ENCODE peak calls at places on chromosomes 6 and 20, in ten cellular contexts. Z, V, F, Y, H, J, K, N, O and B are unnamed samples.

GRCh38 chr6:36735110-36735971 is 37.7 kb downstream of the RAB44 start:
- DNase-seq in Z (peak), V (no peak), F (peak), Y (peak), H (peak), J (peak), K (no peak), N (no peak), O (peak), B (peak)

GRCh38 chr6:81572020-81572419 is 180.5 kb downstream of the TENT5A start:
- DNase-seq in Z (no peak), V (no peak), F (no peak), Y (no peak), H (no peak), J (no peak), K (no peak), N (no peak), O (no peak), B (no peak)

GRCh38 chr6:11653028-11653583 is 115.6 kb downstream of the TMEM170B start:
- DNase-seq in Z (peak), V (no peak), F (no peak), Y (peak), H (no peak), J (no peak), K (no peak), N (no peak), O (peak), B (no peak)

GRCh38 chr6:26311012-26311384 is 54.0 kb upstream of the BTN3A2 start:
- DNase-seq in Z (no peak), V (no peak), F (no peak), Y (no peak), H (no peak), J (no peak), K (no peak), N (no peak), O (peak), B (no peak)

GRCh38 chr20:53872561-53873248 is 197.7 kb downstream of the BCAS1 start:
- DNase-seq in Z (no peak), V (no peak), F (no peak), Y (peak), H (no peak), J (no peak), K (no peak), N (no peak), O (no peak), B (peak)

GRCh38 chr6:56370591-56371198 is 123.3 kb upstream of the COL21A1 start:
- DNase-seq in Z (peak), V (no peak), F (no peak), Y (peak), H (no peak), J (no peak), K (no peak), N (no peak), O (peak), B (peak)

GRCh38 chr20:49297605-49298530 is 20.0 kb upstream of the ZNFX1 start:
- DNase-seq in Z (no peak), V (no peak), F (no peak), Y (peak), H (no peak), J (no peak), K (no peak), N (no peak), O (no peak), B (no peak)

GRCh38 chr6:4727671-4728435 is 48.4 kb upstream of the CDYL start:
- DNase-seq in Z (no peak), V (peak), F (no peak), Y (no peak), H (no peak), J (no peak), K (no peak), N (no peak), O (no peak), B (peak)

GRCh38 chr6:18022398-18023231 is 35.2 kb upstream of the KIF13A start:
- DNase-seq in Z (no peak), V (no peak), F (no peak), Y (no peak), H (no peak), J (no peak), K (no peak), N (no peak), O (no peak), B (no peak)

GRCh38 chr20:53786445-53787267 is 193.0 kb upstream of the ZNF217 start:
- DNase-seq in Z (no peak), V (no peak), F (no peak), Y (peak), H (no peak), J (no peak), K (no peak), N (peak), O (no peak), B (peak)

GRCh38 chr6:5580736-5581568 is 319.6 kb downstream of the FARS2 start:
- DNase-seq in Z (no peak), V (no peak), F (no peak), Y (no peak), H (no peak), J (no peak), K (no peak), N (no peak), O (no peak), B (peak)

GRCh38 chr6:52994031-52994788 is 874 bp downstream of the GSTA4 start:
- DNase-seq in Z (peak), V (no peak), F (no peak), Y (peak), H (no peak), J (no peak), K (no peak), N (no peak), O (peak), B (no peak)

GRCh38 chr6:35804996-35805736 is at the start of gene LHFPL5:
- DNase-seq in Z (no peak), V (peak), F (peak), Y (peak), H (peak), J (no peak), K (no peak), N (no peak), O (no peak), B (peak)

GRCh38 chr20:41029150-41029872 is 689 bp downstream of the TOP1 start:
- DNase-seq in Z (peak), V (peak), F (peak), Y (no peak), H (peak), J (no peak), K (no peak), N (no peak), O (peak), B (peak)

GRCh38 chr20:21105429-21106170 is 558 bp downstream of the LINC00237 start:
- DNase-seq in Z (no peak), V (no peak), F (no peak), Y (no peak), H (peak), J (no peak), K (no peak), N (no peak), O (no peak), B (no peak)

GRCh38 chr6:40162074-40162473 is 227.8 kb upstream of the MOCS1 start:
- DNase-seq in Z (no peak), V (no peak), F (no peak), Y (no peak), H (no peak), J (no peak), K (no peak), N (no peak), O (no peak), B (no peak)

GRCh38 chr20:24815196-24815815 is 133.8 kb upstream of the CST7 start:
- DNase-seq in Z (no peak), V (no peak), F (peak), Y (no peak), H (no peak), J (no peak), K (no peak), N (no peak), O (no peak), B (no peak)

GRCh38 chr20:21102691-21103311 is 3.4 kb downstream of the LINC00237 start:
- DNase-seq in Z (no peak), V (no peak), F (peak), Y (peak), H (peak), J (no peak), K (no peak), N (no peak), O (no peak), B (peak)

GRCh38 chr20:62201173-62202082 is 18.6 kb downstream of the MTG2 start:
- DNase-seq in Z (no peak), V (no peak), F (peak), Y (no peak), H (peak), J (no peak), K (no peak), N (no peak), O (no peak), B (peak)

GRCh38 chr6:162509821-162510220 is 217.7 kb downstream of the PRKN start:
- DNase-seq in Z (no peak), V (no peak), F (no peak), Y (no peak), H (no peak), J (no peak), K (no peak), N (no peak), O (no peak), B (no peak)

GRCh38 chr20:44137210-44137781 is 49.7 kb downstream of the JPH2 start:
- DNase-seq in Z (peak), V (no peak), F (no peak), Y (no peak), H (no peak), J (no peak), K (no peak), N (no peak), O (peak), B (no peak)

GRCh38 chr6:39407446-39407993 is 85.0 kb upstream of the KCNK16 start:
- DNase-seq in Z (no peak), V (no peak), F (no peak), Y (no peak), H (no peak), J (no peak), K (no peak), N (no peak), O (no peak), B (no peak)

GRCh38 chr20:21360686-21361085 is 36.6 kb downstream of the NKX2-4 start:
- DNase-seq in Z (no peak), V (no peak), F (no peak), Y (no peak), H (no peak), J (no peak), K (no peak), N (no peak), O (no peak), B (no peak)

GRCh38 chr6:19697744-19698290 is 139.4 kb upstream of the ID4 start:
- DNase-seq in Z (no peak), V (no peak), F (no peak), Y (no peak), H (no peak), J (no peak), K (no peak), N (no peak), O (no peak), B (no peak)

GRCh38 chr6:80508885-80509630 is 402.6 kb downstream of the BCKDHB start:
- DNase-seq in Z (no peak), V (no peak), F (no peak), Y (no peak), H (no peak), J (no peak), K (no peak), N (no peak), O (no peak), B (no peak)

GRCh38 chr6:21414065-21414464 is 179.5 kb upstream of the SOX4 start:
- DNase-seq in Z (no peak), V (no peak), F (no peak), Y (no peak), H (no peak), J (no peak), K (no peak), N (no peak), O (no peak), B (no peak)

GRCh38 chr6:122008105-122009100 is 391.0 kb upstream of the HSF2 start:
- DNase-seq in Z (no peak), V (no peak), F (no peak), Y (no peak), H (no peak), J (no peak), K (no peak), N (no peak), O (no peak), B (no peak)

GRCh38 chr6:110999634-111000270 is 17.9 kb downstream of the RPF2 start:
- DNase-seq in Z (no peak), V (no peak), F (no peak), Y (no peak), H (no peak), J (no peak), K (no peak), N (no peak), O (no peak), B (no peak)

GRCh38 chr20:3670511-3670910 is 7.3 kb upstream of the GFRA4 start:
- DNase-seq in Z (no peak), V (no peak), F (no peak), Y (no peak), H (no peak), J (no peak), K (no peak), N (no peak), O (no peak), B (no peak)

GRCh38 chr6:127945434-127946097 is 44.7 kb upstream of the THEMIS start:
- DNase-seq in Z (no peak), V (no peak), F (no peak), Y (no peak), H (no peak), J (no peak), K (no peak), N (no peak), O (no peak), B (no peak)

GRCh38 chr20:38353298-38353697 is 7.0 kb downstream of the LBP start:
- DNase-seq in Z (no peak), V (no peak), F (no peak), Y (no peak), H (no peak), J (no peak), K (no peak), N (no peak), O (no peak), B (no peak)

GRCh38 chr6:13814938-13815575 is 700 bp upstream of the MCUR1 start:
- DNase-seq in Z (no peak), V (no peak), F (no peak), Y (no peak), H (no peak), J (no peak), K (no peak), N (no peak), O (no peak), B (no peak)

GRCh38 chr6:160172704-160173103 is 51.1 kb downstream of the SLC22A1 start:
- DNase-seq in Z (no peak), V (no peak), F (no peak), Y (no peak), H (no peak), J (no peak), K (no peak), N (no peak), O (no peak), B (no peak)

GRCh38 chr20:58907481-58908137 is 55.1 kb downstream of the GNAS start:
- DNase-seq in Z (peak), V (peak), F (peak), Y (peak), H (no peak), J (peak), K (peak), N (no peak), O (peak), B (no peak)
- TF ChIP-seq POLR2A in Z (no peak), V (no peak), F (no peak), Y (peak), H (no peak), J (no peak), K (no peak), N (no peak), O (no peak), B (no peak)

GRCh38 chr20:13220194-13220856 is 749 bp upstream of the ISM1 start:
- DNase-seq in Z (peak), V (no peak), F (peak), Y (peak), H (peak), J (peak), K (no peak), N (no peak), O (no peak), B (peak)
- H3K27ac ChIP-seq in Z (no peak), V (no peak), F (no peak), Y (peak), H (peak), J (peak), K (peak), N (no peak), O (no peak), B (no peak)

DNA sequence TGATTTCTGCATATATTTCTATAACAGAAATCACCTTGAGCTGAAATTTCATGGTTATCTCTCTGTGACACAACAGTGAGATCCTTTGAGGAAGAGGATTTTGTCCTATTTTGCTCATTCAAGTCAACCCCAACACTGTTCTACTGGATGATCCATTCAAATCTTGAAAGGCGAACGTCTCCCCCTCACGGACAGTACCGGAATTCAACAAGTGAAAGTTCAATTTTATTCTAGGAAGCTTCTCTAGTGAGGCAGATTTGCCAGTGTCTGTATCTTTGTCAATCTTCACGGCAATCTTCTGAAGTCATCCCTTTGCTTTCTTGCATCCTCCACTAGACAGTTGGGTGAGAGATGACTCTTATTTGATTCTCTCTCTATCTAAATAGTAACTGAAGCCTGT is 91.7 kb upstream of the PDE7B start:
- DNase-seq in Z (no peak), V (no peak), F (no peak), Y (no peak), H (no peak), J (no peak), K (no peak), N (peak), O (no peak), B (no peak)
- TF ChIP-seq CTCF in Z (no peak), V (peak), F (no peak), Y (no peak), H (no peak), J (no peak), K (no peak), N (peak), O (no peak), B (no peak)

GRCh38 chr20:32474967-32475819 is 109.9 kb downstream of the NOL4L start:
- DNase-seq in Z (peak), V (peak), F (peak), Y (peak), H (peak), J (peak), K (no peak), N (no peak), O (peak), B (peak)
- TF ChIP-seq POLR2A in Z (peak), V (peak), F (no peak), Y (peak), H (no peak), J (peak), K (no peak), N (no peak), O (no peak), B (peak)

DNA sequence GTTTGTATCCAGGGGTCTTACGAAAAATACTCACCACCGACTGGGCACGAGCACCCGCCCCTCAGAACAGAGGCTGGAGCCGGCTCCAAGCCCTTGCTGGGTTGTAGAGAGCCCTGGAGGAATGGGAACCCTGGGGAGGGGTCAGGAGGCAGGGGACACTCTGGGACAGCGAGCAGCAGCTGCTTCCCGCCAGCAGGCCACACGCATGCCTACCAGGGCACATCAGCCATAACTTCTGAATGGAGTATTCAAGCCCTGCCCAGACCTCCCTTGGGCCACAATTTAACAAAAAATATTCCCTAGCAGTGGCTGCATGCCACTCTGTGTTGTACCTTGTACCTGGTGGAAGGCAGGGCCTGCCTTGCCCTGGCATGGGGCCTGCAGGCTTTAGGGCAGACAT is 31.6 kb upstream of the CD93 start:
- DNase-seq in Z (no peak), V (no peak), F (peak), Y (no peak), H (no peak), J (no peak), K (no peak), N (no peak), O (no peak), B (peak)
- H3K27ac ChIP-seq in Z (no peak), V (no peak), F (no peak), Y (no peak), H (no peak), J (no peak), K (no peak), N (no peak), O (no peak), B (no peak)

GRCh38 chr6:69775450-69775849 is 21.4 kb downstream of the LMBRD1 start:
- DNase-seq in Z (no peak), V (no peak), F (no peak), Y (no peak), H (no peak), J (no peak), K (no peak), N (no peak), O (no peak), B (no peak)
- TF ChIP-seq CTCF in Z (no peak), V (no peak), F (no peak), Y (no peak), H (no peak), J (no peak), K (no peak), N (no peak), O (no peak), B (no peak)

GRCh38 chr6:29762781-29763214 is 39.6 kb downstream of the HLA-F start:
- DNase-seq in Z (no peak), V (no peak), F (no peak), Y (no peak), H (no peak), J (no peak), K (no peak), N (no peak), O (no peak), B (no peak)
- TF ChIP-seq POLR2A in Z (no peak), V (no peak), F (no peak), Y (no peak), H (no peak), J (no peak), K (no peak), N (no peak), O (no peak), B (no peak)

GRCh38 chr20:58197185-58197469 is 31.3 kb downstream of the ANKRD60 start:
- DNase-seq in Z (no peak), V (no peak), F (no peak), Y (no peak), H (no peak), J (no peak), K (no peak), N (no peak), O (no peak), B (no peak)
- H3K27ac ChIP-seq in Z (no peak), V (no peak), F (no peak), Y (no peak), H (no peak), J (no peak), K (no peak), N (no peak), O (no peak), B (no peak)

GRCh38 chr6:70312165-70312564 is 9.3 kb upstream of the COL9A1 start:
- DNase-seq in Z (no peak), V (no peak), F (no peak), Y (no peak), H (no peak), J (no peak), K (no peak), N (peak), O (no peak), B (no peak)

GRCh38 chr6:70314240-70314639 is 11.4 kb upstream of the COL9A1 start:
- DNase-seq in Z (no peak), V (no peak), F (no peak), Y (no peak), H (no peak), J (no peak), K (no peak), N (no peak), O (no peak), B (no peak)

GRCh38 chr6:70307008-70307407 is 4.1 kb upstream of the COL9A1 start:
- DNase-seq in Z (no peak), V (peak), F (no peak), Y (no peak), H (no peak), J (no peak), K (no peak), N (no peak), O (no peak), B (no peak)

GRCh38 chr6:70315096-70315751 is 12.3 kb upstream of the COL9A1 start:
- DNase-seq in Z (no peak), V (no peak), F (no peak), Y (no peak), H (no peak), J (no peak), K (no peak), N (no peak), O (no peak), B (no peak)

GRCh38 chr6:70310063-70310694 is 7.3 kb upstream of the COL9A1 start:
- DNase-seq in Z (no peak), V (peak), F (no peak), Y (peak), H (no peak), J (no peak), K (no peak), N (peak), O (no peak), B (no peak)
- TF ChIP-seq CTCF in Z (peak), V (peak), F (no peak), Y (peak), H (peak), J (peak), K (peak), N (peak), O (no peak), B (no peak)